ENCODE peak calls at places on chromosomes 11 and 22, in six cellular contexts. Q is stimulated activated CD4-positive, alpha-beta T cell treated with anti-CD3 and anti-CD28 coated beads, Interleukin-4, amount 100 ng/mL, for 24 hours; P is stimulated activated naive B cell treated with anti-CD40 and anti-IgM and Interleukin-4, amounts not matched to agents 10 μg/mL and 1 μg/mL and 100 μg/mL, for 72 hours; A is stimulated activated CD8-positive, alpha-beta memory T cell treated with anti-CD3 and anti-CD28 coated beads, Interleukin-4, amount 100 ng/mL, for 4 hours; I is ELR; L is astrocyte of the hippocampus. R is an unnamed sample.

GRCh38 chr11:36492724-36493304 is 17.3 kb downstream of the TRAF6 start:
- DNase-seq in Q (peak), P (no peak), A (no peak), I (peak), L (peak), R (no peak)

GRCh38 chr11:23233075-23233474 is 372.8 kb upstream of the CCDC179 start:
- DNase-seq in Q (no peak), P (no peak), A (no peak), I (no peak), L (no peak), R (no peak)

GRCh38 chr22:22201185-22201924 is 43.2 kb upstream of the VPREB1 start:
- DNase-seq in Q (peak), P (peak), A (peak), I (peak), L (no peak), R (no peak)

GRCh38 chr11:121199516-121199915 is 93.1 kb upstream of the SC5D start:
- DNase-seq in Q (no peak), P (no peak), A (no peak), I (no peak), L (peak), R (no peak)

GRCh38 chr22:27435839-27436581 is 365.5 kb downstream of the MN1 start:
- DNase-seq in Q (no peak), P (no peak), A (no peak), I (peak), L (peak), R (no peak)

GRCh38 chr22:18950141-18950540 is 14.0 kb upstream of the PRODH start:
- DNase-seq in Q (no peak), P (no peak), A (no peak), I (no peak), L (no peak), R (no peak)

GRCh38 chr11:19519912-19520641 is 192.6 kb upstream of the NAV2 start:
- DNase-seq in Q (no peak), P (no peak), A (no peak), I (no peak), L (peak), R (no peak)

GRCh38 chr11:9001736-9002135 is 2.1 kb downstream of the NRIP3 start:
- DNase-seq in Q (peak), P (no peak), A (no peak), I (peak), L (peak), R (no peak)

GRCh38 chr11:33542921-33543320 is 157.7 kb downstream of the C11orf91 start:
- DNase-seq in Q (peak), P (peak), A (no peak), I (peak), L (peak), R (no peak)

GRCh38 chr11:87739766-87740165 is 435.5 kb downstream of the RAB38 start:
- DNase-seq in Q (no peak), P (no peak), A (no peak), I (no peak), L (peak), R (no peak)

GRCh38 chr11:83625336-83625735 is 339.2 kb upstream of the CCDC90B start:
- DNase-seq in Q (no peak), P (no peak), A (no peak), I (no peak), L (no peak), R (no peak)

GRCh38 chr22:42621505-42622002 is 6.9 kb upstream of the POLDIP3 start:
- DNase-seq in Q (peak), P (peak), A (no peak), I (peak), L (peak), R (peak)

GRCh38 chr11:70029115-70029830 is 48.8 kb upstream of the ANO1 start:
- DNase-seq in Q (no peak), P (no peak), A (no peak), I (no peak), L (no peak), R (no peak)

GRCh38 chr11:122709042-122709760 is 53.7 kb downstream of the UBASH3B start:
- DNase-seq in Q (no peak), P (no peak), A (no peak), I (peak), L (peak), R (no peak)

GRCh38 chr11:69352181-69352580 is 58.2 kb downstream of the MYEOV start:
- DNase-seq in Q (no peak), P (no peak), A (no peak), I (peak), L (no peak), R (peak)

GRCh38 chr22:40334060-40334459 is 12.2 kb upstream of the ADSL start:
- DNase-seq in Q (no peak), P (no peak), A (no peak), I (no peak), L (no peak), R (no peak)

GRCh38 chr11:68432874-68433273 is 27.7 kb upstream of the PPP6R3 start:
- DNase-seq in Q (no peak), P (no peak), A (no peak), I (no peak), L (no peak), R (no peak)

GRCh38 chr22:20885557-20886323 is 26.9 kb downstream of the SNAP29 start:
- DNase-seq in Q (peak), P (peak), A (no peak), I (peak), L (peak), R (no peak)

GRCh38 chr11:79331251-79331901 is 109.5 kb downstream of the TENM4 start:
- DNase-seq in Q (no peak), P (no peak), A (no peak), I (no peak), L (no peak), R (no peak)

GRCh38 chr11:116881153-116881552 is 43.7 kb upstream of the APOA1 start:
- DNase-seq in Q (no peak), P (no peak), A (no peak), I (no peak), L (no peak), R (no peak)

GRCh38 chr11:12556788-12557384 is 117.3 kb upstream of the TEAD1 start:
- DNase-seq in Q (no peak), P (no peak), A (no peak), I (peak), L (peak), R (no peak)

GRCh38 chr11:126547161-126547560 is 191.7 kb downstream of the ST3GAL4 start:
- DNase-seq in Q (no peak), P (no peak), A (no peak), I (peak), L (peak), R (no peak)

GRCh38 chr11:17526326-17526725 is 17.9 kb downstream of the USH1C start:
- DNase-seq in Q (no peak), P (no peak), A (no peak), I (no peak), L (no peak), R (no peak)

GRCh38 chr22:20983081-20983745 is 1.1 kb downstream of the LZTR1 start:
- DNase-seq in Q (no peak), P (no peak), A (no peak), I (no peak), L (no peak), R (no peak)

GRCh38 chr11:32952421-32952820 is 59.8 kb downstream of the QSER1 start:
- DNase-seq in Q (no peak), P (no peak), A (no peak), I (no peak), L (no peak), R (no peak)

GRCh38 chr11:46332568-46333128 is 14.6 kb upstream of the DGKZ start:
- DNase-seq in Q (peak), P (no peak), A (peak), I (no peak), L (no peak), R (no peak)

GRCh38 chr11:12318791-12319733 is 58.3 kb upstream of the PARVA start:
- DNase-seq in Q (no peak), P (no peak), A (no peak), I (peak), L (peak), R (no peak)

GRCh38 chr11:117217685-117218084 is 14.2 kb downstream of the PCSK7 start:
- DNase-seq in Q (no peak), P (no peak), A (no peak), I (no peak), L (no peak), R (no peak)

GRCh38 chr11:129737535-129738230 is 78.0 kb upstream of the TMEM45B start:
- DNase-seq in Q (no peak), P (no peak), A (no peak), I (no peak), L (no peak), R (no peak)

GRCh38 chr11:117824571-117825537 is at the start of gene FXYD2:
- DNase-seq in Q (no peak), P (no peak), A (no peak), I (no peak), L (no peak), R (no peak)

GRCh38 chr22:43828711-43829447 is 16.8 kb upstream of the EFCAB6 start:
- DNase-seq in Q (no peak), P (no peak), A (no peak), I (no peak), L (no peak), R (no peak)

GRCh38 chr11:22807855-22808558 is 21.6 kb downstream of the SVIP start:
- DNase-seq in Q (no peak), P (no peak), A (no peak), I (peak), L (no peak), R (no peak)

GRCh38 chr11:17244046-17244445 is 32.5 kb upstream of the NUCB2 start:
- DNase-seq in Q (no peak), P (peak), A (no peak), I (no peak), L (no peak), R (no peak)

GRCh38 chr11:81995907-81996306 is 737.8 kb downstream of the FAM181B start:
- DNase-seq in Q (no peak), P (no peak), A (no peak), I (no peak), L (no peak), R (no peak)

GRCh38 chr11:37907461-37908223 is 1309.6 kb upstream of the RAG2 start:
- DNase-seq in Q (no peak), P (no peak), A (no peak), I (no peak), L (no peak), R (no peak)

GRCh38 chr22:35380013-35380412 is 883 bp upstream of the HMOX1 start:
- DNase-seq in Q (no peak), P (no peak), A (no peak), I (peak), L (no peak), R (no peak)

R was measured in central memory CD8-positive, alpha-beta T cell.